ENCODE peak calls at places on chromosomes 16 and 17, in five cellular contexts. H is AG10803, W is right lobe of liver, U is HL-60, M is left lung. N is an unnamed sample.
A peak's percentile ranks its signal among the peaks of the same experiment; 100 is the strongest.

GRCh38 chr17:39618956-39619785 is 7.6 kb upstream of the PPP1R1B start:
- DNase-seq in H (no peak), M (no peak), W (no peak), U (no peak), N (no peak)

GRCh38 chr16:69371564-69371963 is 14.2 kb downstream of the TERF2 start:
- DNase-seq in H (no peak), W (no peak), M (no peak), U (no peak), N (no peak)

GRCh38 chr16:77282345-77282744 is 83.1 kb downstream of the SYCE1L start:
- DNase-seq in M (no peak), W (no peak), H (no peak), U (no peak), N (no peak)

GRCh38 chr16:50166511-50167500 is 13.7 kb downstream of the TENT4B start:
- DNase-seq in W (no peak), M (no peak), H (no peak), U (no peak), N (no peak)

GRCh38 chr16:47604306-47604705 is 143.2 kb downstream of the PHKB start:
- DNase-seq in H (peak; percentile 69), W (no peak), U (no peak), M (no peak), N (no peak)

GRCh38 chr17:74890554-74890953 is 2.9 kb downstream of the FADS6 start:
- DNase-seq in W (no peak), H (no peak), U (no peak), M (peak; percentile 3), N (no peak)

GRCh38 chr17:42403150-42403549 is 14.9 kb upstream of the STAT3 start:
- DNase-seq in W (no peak), M (no peak), U (peak; percentile 38), H (no peak), N (no peak)

GRCh38 chr17:8696951-8697745 is 47.5 kb downstream of the CCDC42 start:
- DNase-seq in W (no peak), M (no peak), U (no peak), H (peak; percentile 77), N (no peak)

GRCh38 chr17:81400154-81400938 is 5.1 kb downstream of the BAHCC1 start:
- DNase-seq in W (peak; percentile 64), U (peak; percentile 76), H (peak; percentile 53), M (no peak), N (no peak)

GRCh38 chr16:79751785-79752184 is 151.2 kb upstream of the MAF start:
- DNase-seq in U (no peak), H (no peak), W (no peak), M (no peak), N (no peak)

GRCh38 chr17:44987883-44988195 is 19.7 kb upstream of the C1QL1 start:
- DNase-seq in U (no peak), M (no peak), W (no peak), H (no peak), N (no peak)

GRCh38 chr16:68700120-68700519 is 37.0 kb upstream of the CDH1 start:
- DNase-seq in U (peak; percentile 41), H (peak; percentile 25), W (no peak), M (no peak), N (no peak)

GRCh38 chr17:39118674-39119419 is 32.6 kb downstream of the PLXDC1 start:
- DNase-seq in H (no peak), W (no peak), U (no peak), M (no peak), N (peak; percentile 25)

GRCh38 chr17:4453821-4454591 is 20.3 kb downstream of the SPNS3 start:
- DNase-seq in W (peak; percentile 46), H (no peak), M (no peak), U (no peak), N (no peak)

GRCh38 chr17:7846063-7846735 is 8.7 kb upstream of the TMEM88 start:
- DNase-seq in U (no peak), W (peak; percentile 23), M (no peak), H (no peak), N (peak; percentile 15)

GRCh38 chr17:33982872-33983271 is 272.2 kb upstream of the CCL2 start:
- DNase-seq in U (no peak), W (no peak), M (no peak), H (no peak), N (no peak)

GRCh38 chr16:27230562-27230991 is 27.3 kb downstream of the KDM8 start:
- DNase-seq in W (no peak), U (peak; percentile 92), M (peak; percentile 71), H (no peak), N (peak; percentile 41)
- TF ChIP-seq CTCF in W (no peak), U (peak; percentile 40), M (no peak), H (no peak), N (no peak)

GRCh38 chr16:84505249-84506156 is 1.0 kb upstream of the MEAK7 start:
- DNase-seq in M (no peak), H (no peak), W (peak; percentile 39), U (no peak), N (no peak)

GRCh38 chr16:84502075-84502474 is 2.4 kb downstream of the MEAK7 start:
- DNase-seq in U (no peak), M (no peak), W (no peak), H (no peak), N (no peak)

GRCh38 chr16:84502581-84502980 is 1.9 kb downstream of the MEAK7 start:
- DNase-seq in W (no peak), U (no peak), H (peak; percentile 17), M (no peak), N (no peak)

GRCh38 chr16:84503751-84504395 is 586 bp downstream of the MEAK7 start:
- DNase-seq in M (no peak), H (peak; percentile 56), W (no peak), U (no peak), N (no peak)

GRCh38 chr16:84504420-84505248 is at the start of gene MEAK7:
- DNase-seq in H (peak; percentile 98), U (peak; percentile 94), M (peak; percentile 99), W (peak; percentile 99), N (peak; percentile 97)
- TF ChIP-seq CTCF in H (no peak), U (no peak), M (no peak), W (no peak), N (no peak)

GRCh38 chr16:87815567-87815966 is 49.8 kb upstream of the KLHDC4 start:
- DNase-seq in U (no peak), M (no peak), W (no peak), H (no peak), N (no peak)
- TF ChIP-seq CTCF in U (no peak), M (no peak), W (peak; percentile 31), H (no peak), N (no peak)

GRCh38 chr16:6571044-6571443 is 761.6 kb upstream of the RBFOX1 start:
- DNase-seq in H (no peak), M (no peak), W (no peak), U (no peak), N (no peak)

GRCh38 chr16:6570520-6570919 is 762.1 kb upstream of the RBFOX1 start:
- DNase-seq in H (no peak), W (no peak), M (no peak), U (no peak), N (no peak)

GRCh38 chr16:6574146-6574545 is 758.5 kb upstream of the RBFOX1 start:
- DNase-seq in U (no peak), H (no peak), M (no peak), W (no peak), N (no peak)

GRCh38 chr16:6576646-6577045 is 756.0 kb upstream of the RBFOX1 start:
- DNase-seq in U (no peak), M (no peak), H (no peak), W (no peak), N (no peak)

GRCh38 chr16:6573577-6573976 is 759.1 kb upstream of the RBFOX1 start:
- DNase-seq in U (no peak), H (no peak), W (no peak), M (peak; percentile 76), N (no peak)
- TF ChIP-seq CTCF in U (no peak), H (no peak), W (no peak), M (no peak), N (no peak)

GRCh38 chr17:36768355-36768754 is 167.0 kb downstream of the MRM1 start:
- DNase-seq in U (no peak), H (no peak), W (no peak), M (no peak), N (no peak)
- TF ChIP-seq CTCF in U (no peak), H (no peak), W (no peak), M (no peak), N (no peak)

GRCh38 chr17:64126918-64127317 is 3.0 kb downstream of the ERN1 start:
- DNase-seq in W (no peak), U (no peak), M (no peak), H (peak; percentile 48), N (no peak)

GRCh38 chr17:64129515-64129764 is 504 bp downstream of the ERN1 start:
- DNase-seq in U (no peak), M (no peak), W (no peak), H (no peak), N (no peak)

GRCh38 chr17:64129765-64130558 is at the start of gene ERN1:
- DNase-seq in U (peak; percentile 88), M (peak; percentile 99), W (peak; percentile 97), H (peak; percentile 95), N (peak; percentile 81)

GRCh38 chr17:64130559-64131001 is 636 bp upstream of the ERN1 start:
- DNase-seq in U (no peak), W (peak; percentile 37), H (peak; percentile 79), M (no peak), N (no peak)

DNA sequence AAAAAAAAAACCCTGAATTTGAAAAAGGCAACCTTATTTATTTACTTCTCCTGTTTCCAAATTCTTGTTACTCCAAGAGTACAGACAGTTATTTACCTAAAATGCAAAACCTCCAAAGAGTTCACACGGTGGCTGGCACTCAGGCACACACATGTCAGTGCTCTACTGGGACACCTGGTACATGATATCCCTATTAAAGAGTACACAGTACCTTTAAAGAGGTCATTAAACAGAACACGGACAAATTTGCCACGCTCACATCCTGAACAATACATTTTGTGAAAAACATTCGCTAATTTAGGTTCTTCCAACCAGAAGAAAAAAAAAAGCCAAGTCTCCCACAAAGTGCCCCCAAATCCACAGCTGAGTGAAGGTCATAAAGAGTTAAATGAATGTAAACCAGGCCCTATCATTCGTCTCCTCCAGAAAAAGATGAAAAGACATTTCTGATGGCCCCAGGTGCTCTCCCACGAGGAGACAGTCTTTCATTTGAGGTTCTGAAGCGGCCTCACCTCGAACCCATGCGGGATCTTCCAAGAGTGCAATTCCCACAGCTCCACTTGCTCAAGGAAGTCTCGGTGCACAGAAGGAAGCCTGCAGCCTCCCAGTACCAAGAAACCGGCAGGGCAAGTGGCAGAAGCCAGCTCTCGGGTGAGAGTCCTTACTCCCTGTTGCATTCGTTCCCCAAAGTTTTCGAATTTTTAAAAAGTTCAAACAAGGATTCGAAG is 993 bp downstream of the ERN1 start:
- DNase-seq in H (peak; percentile 53), W (no peak), U (peak; percentile 34), M (no peak), N (peak; percentile 23)
- TF ChIP-seq CTCF in H (no peak), W (no peak), U (no peak), M (no peak), N (no peak)

N was measured in activated B cell treated with CpG ODN at 0.5 μM for 24 hours.